ENCODE peak calls at places on chromosomes 4 and X, in six cellular contexts. One of them, this sample, is unnamed.

GRCh38 chr4:71275004-71275403 is 63.8 kb upstream of the SLC4A4 start:
- DNase-seq in smooth muscle cell of the brain vasculature: no peak
- DNase-seq in astrocyte of the spinal cord: no peak
- DNase-seq in stimulated activated CD8-positive, alpha-beta memory T cell treated with anti-CD3 and anti-CD28 coated beads, Interleukin-4, amount 100 ng/mL, for 1 hour: no peak
- DNase-seq in activated CD4-positive, alpha-beta T cell treated with anti-CD3 and anti-CD28 coated beads, Interleukin-2, amount 10 ng/mL, durations not matched to agents 7 days and 5 days: no peak
- DNase-seq in DMS 273 treated with DMSO at 0.1 percent for 48 hours: no peak
- DNase-seq in this sample: no peak

GRCh38 chr4:24226018-24226417 is 336.2 kb upstream of the PPARGC1A start:
- DNase-seq in smooth muscle cell of the brain vasculature: no peak
- DNase-seq in astrocyte of the spinal cord: peak
- DNase-seq in stimulated activated CD8-positive, alpha-beta memory T cell treated with anti-CD3 and anti-CD28 coated beads, Interleukin-4, amount 100 ng/mL, for 1 hour: no peak
- DNase-seq in activated CD4-positive, alpha-beta T cell treated with anti-CD3 and anti-CD28 coated beads, Interleukin-2, amount 10 ng/mL, durations not matched to agents 7 days and 5 days: no peak
- DNase-seq in DMS 273 treated with DMSO at 0.1 percent for 48 hours: no peak
- DNase-seq in this sample: no peak

GRCh38 chrX:153913211-153913610 is 8.7 kb downstream of the AVPR2 start:
- DNase-seq in smooth muscle cell of the brain vasculature: no peak
- DNase-seq in astrocyte of the spinal cord: no peak
- DNase-seq in stimulated activated CD8-positive, alpha-beta memory T cell treated with anti-CD3 and anti-CD28 coated beads, Interleukin-4, amount 100 ng/mL, for 1 hour: no peak
- DNase-seq in activated CD4-positive, alpha-beta T cell treated with anti-CD3 and anti-CD28 coated beads, Interleukin-2, amount 10 ng/mL, durations not matched to agents 7 days and 5 days: no peak
- DNase-seq in DMS 273 treated with DMSO at 0.1 percent for 48 hours: no peak
- DNase-seq in this sample: no peak

GRCh38 chr4:74632634-74633033 is 161.7 kb downstream of the BTC start:
- DNase-seq in smooth muscle cell of the brain vasculature: peak
- DNase-seq in astrocyte of the spinal cord: peak
- DNase-seq in stimulated activated CD8-positive, alpha-beta memory T cell treated with anti-CD3 and anti-CD28 coated beads, Interleukin-4, amount 100 ng/mL, for 1 hour: no peak
- DNase-seq in activated CD4-positive, alpha-beta T cell treated with anti-CD3 and anti-CD28 coated beads, Interleukin-2, amount 10 ng/mL, durations not matched to agents 7 days and 5 days: peak
- DNase-seq in DMS 273 treated with DMSO at 0.1 percent for 48 hours: no peak
- DNase-seq in this sample: peak

GRCh38 chr4:101192244-101192643 is 155.1 kb downstream of the PPP3CA start:
- DNase-seq in smooth muscle cell of the brain vasculature: no peak
- DNase-seq in astrocyte of the spinal cord: no peak
- DNase-seq in stimulated activated CD8-positive, alpha-beta memory T cell treated with anti-CD3 and anti-CD28 coated beads, Interleukin-4, amount 100 ng/mL, for 1 hour: no peak
- DNase-seq in activated CD4-positive, alpha-beta T cell treated with anti-CD3 and anti-CD28 coated beads, Interleukin-2, amount 10 ng/mL, durations not matched to agents 7 days and 5 days: no peak
- DNase-seq in DMS 273 treated with DMSO at 0.1 percent for 48 hours: no peak
- DNase-seq in this sample: no peak

GRCh38 chr4:105598787-105599186 is 46.4 kb downstream of the ARHGEF38 start:
- DNase-seq in smooth muscle cell of the brain vasculature: no peak
- DNase-seq in astrocyte of the spinal cord: no peak
- DNase-seq in stimulated activated CD8-positive, alpha-beta memory T cell treated with anti-CD3 and anti-CD28 coated beads, Interleukin-4, amount 100 ng/mL, for 1 hour: no peak
- DNase-seq in activated CD4-positive, alpha-beta T cell treated with anti-CD3 and anti-CD28 coated beads, Interleukin-2, amount 10 ng/mL, durations not matched to agents 7 days and 5 days: no peak
- DNase-seq in DMS 273 treated with DMSO at 0.1 percent for 48 hours: no peak
- DNase-seq in this sample: no peak

GRCh38 chr4:28444886-28445496 is 1584.3 kb downstream of the STIM2 start:
- DNase-seq in smooth muscle cell of the brain vasculature: no peak
- DNase-seq in astrocyte of the spinal cord: no peak
- DNase-seq in stimulated activated CD8-positive, alpha-beta memory T cell treated with anti-CD3 and anti-CD28 coated beads, Interleukin-4, amount 100 ng/mL, for 1 hour: no peak
- DNase-seq in activated CD4-positive, alpha-beta T cell treated with anti-CD3 and anti-CD28 coated beads, Interleukin-2, amount 10 ng/mL, durations not matched to agents 7 days and 5 days: no peak
- DNase-seq in DMS 273 treated with DMSO at 0.1 percent for 48 hours: no peak
- DNase-seq in this sample: no peak

GRCh38 chr4:71553605-71554004 is 214.8 kb downstream of the SLC4A4 start:
- DNase-seq in smooth muscle cell of the brain vasculature: no peak
- DNase-seq in astrocyte of the spinal cord: peak
- DNase-seq in stimulated activated CD8-positive, alpha-beta memory T cell treated with anti-CD3 and anti-CD28 coated beads, Interleukin-4, amount 100 ng/mL, for 1 hour: no peak
- DNase-seq in activated CD4-positive, alpha-beta T cell treated with anti-CD3 and anti-CD28 coated beads, Interleukin-2, amount 10 ng/mL, durations not matched to agents 7 days and 5 days: no peak
- DNase-seq in DMS 273 treated with DMSO at 0.1 percent for 48 hours: no peak
- DNase-seq in this sample: no peak

GRCh38 chrX:46547857-46548256 is 2.6 kb upstream of the ZNF674 start:
- DNase-seq in smooth muscle cell of the brain vasculature: no peak
- DNase-seq in astrocyte of the spinal cord: peak
- DNase-seq in stimulated activated CD8-positive, alpha-beta memory T cell treated with anti-CD3 and anti-CD28 coated beads, Interleukin-4, amount 100 ng/mL, for 1 hour: no peak
- DNase-seq in activated CD4-positive, alpha-beta T cell treated with anti-CD3 and anti-CD28 coated beads, Interleukin-2, amount 10 ng/mL, durations not matched to agents 7 days and 5 days: no peak
- DNase-seq in DMS 273 treated with DMSO at 0.1 percent for 48 hours: no peak
- DNase-seq in this sample: peak

GRCh38 chrX:119234931-119235555 is 1.0 kb upstream of the PGRMC1 start:
- DNase-seq in smooth muscle cell of the brain vasculature: no peak
- DNase-seq in astrocyte of the spinal cord: no peak
- DNase-seq in stimulated activated CD8-positive, alpha-beta memory T cell treated with anti-CD3 and anti-CD28 coated beads, Interleukin-4, amount 100 ng/mL, for 1 hour: no peak
- DNase-seq in activated CD4-positive, alpha-beta T cell treated with anti-CD3 and anti-CD28 coated beads, Interleukin-2, amount 10 ng/mL, durations not matched to agents 7 days and 5 days: no peak
- DNase-seq in DMS 273 treated with DMSO at 0.1 percent for 48 hours: no peak
- DNase-seq in this sample: no peak

GRCh38 chrX:143669395-143669794 is 33.5 kb upstream of the SLITRK4 start:
- DNase-seq in smooth muscle cell of the brain vasculature: no peak
- DNase-seq in astrocyte of the spinal cord: peak
- DNase-seq in stimulated activated CD8-positive, alpha-beta memory T cell treated with anti-CD3 and anti-CD28 coated beads, Interleukin-4, amount 100 ng/mL, for 1 hour: no peak
- DNase-seq in activated CD4-positive, alpha-beta T cell treated with anti-CD3 and anti-CD28 coated beads, Interleukin-2, amount 10 ng/mL, durations not matched to agents 7 days and 5 days: no peak
- DNase-seq in DMS 273 treated with DMSO at 0.1 percent for 48 hours: no peak
- DNase-seq in this sample: no peak

GRCh38 chr4:973431-974397 is at the start of gene DGKQ:
- DNase-seq in smooth muscle cell of the brain vasculature: peak
- DNase-seq in astrocyte of the spinal cord: peak
- DNase-seq in stimulated activated CD8-positive, alpha-beta memory T cell treated with anti-CD3 and anti-CD28 coated beads, Interleukin-4, amount 100 ng/mL, for 1 hour: peak
- DNase-seq in activated CD4-positive, alpha-beta T cell treated with anti-CD3 and anti-CD28 coated beads, Interleukin-2, amount 10 ng/mL, durations not matched to agents 7 days and 5 days: peak
- DNase-seq in DMS 273 treated with DMSO at 0.1 percent for 48 hours: no peak
- DNase-seq in this sample: peak

GRCh38 chr4:10589808-10590207 is 94.8 kb downstream of the CLNK start:
- DNase-seq in smooth muscle cell of the brain vasculature: no peak
- DNase-seq in astrocyte of the spinal cord: no peak
- DNase-seq in stimulated activated CD8-positive, alpha-beta memory T cell treated with anti-CD3 and anti-CD28 coated beads, Interleukin-4, amount 100 ng/mL, for 1 hour: no peak
- DNase-seq in activated CD4-positive, alpha-beta T cell treated with anti-CD3 and anti-CD28 coated beads, Interleukin-2, amount 10 ng/mL, durations not matched to agents 7 days and 5 days: peak
- DNase-seq in DMS 273 treated with DMSO at 0.1 percent for 48 hours: no peak
- DNase-seq in this sample: no peak

GRCh38 chrX:270848-271367 is 10.3 kb upstream of the PLCXD1 start:
- DNase-seq in smooth muscle cell of the brain vasculature: no peak
- DNase-seq in astrocyte of the spinal cord: no peak
- DNase-seq in stimulated activated CD8-positive, alpha-beta memory T cell treated with anti-CD3 and anti-CD28 coated beads, Interleukin-4, amount 100 ng/mL, for 1 hour: no peak
- DNase-seq in activated CD4-positive, alpha-beta T cell treated with anti-CD3 and anti-CD28 coated beads, Interleukin-2, amount 10 ng/mL, durations not matched to agents 7 days and 5 days: peak
- DNase-seq in DMS 273 treated with DMSO at 0.1 percent for 48 hours: no peak
- DNase-seq in this sample: no peak

GRCh38 chr4:124092101-124093057 is 620.2 kb downstream of the ANKRD50 start:
- DNase-seq in smooth muscle cell of the brain vasculature: no peak
- DNase-seq in astrocyte of the spinal cord: peak
- DNase-seq in stimulated activated CD8-positive, alpha-beta memory T cell treated with anti-CD3 and anti-CD28 coated beads, Interleukin-4, amount 100 ng/mL, for 1 hour: no peak
- DNase-seq in activated CD4-positive, alpha-beta T cell treated with anti-CD3 and anti-CD28 coated beads, Interleukin-2, amount 10 ng/mL, durations not matched to agents 7 days and 5 days: no peak
- DNase-seq in DMS 273 treated with DMSO at 0.1 percent for 48 hours: no peak
- DNase-seq in this sample: no peak

GRCh38 chr4:59979061-59979460 is 1221.1 kb upstream of the ADGRL3 start:
- DNase-seq in smooth muscle cell of the brain vasculature: no peak
- DNase-seq in astrocyte of the spinal cord: no peak
- DNase-seq in stimulated activated CD8-positive, alpha-beta memory T cell treated with anti-CD3 and anti-CD28 coated beads, Interleukin-4, amount 100 ng/mL, for 1 hour: no peak
- DNase-seq in activated CD4-positive, alpha-beta T cell treated with anti-CD3 and anti-CD28 coated beads, Interleukin-2, amount 10 ng/mL, durations not matched to agents 7 days and 5 days: no peak
- DNase-seq in DMS 273 treated with DMSO at 0.1 percent for 48 hours: no peak
- DNase-seq in this sample: no peak